ENCODE peak calls at places on chromosomes 1 and 21, in seven cellular contexts. W is H1, P is K562, X is GM12878, K is HepG2, V is HCT116, J is SK-N-SH. T is an unnamed sample.

GRCh38 chr1:156676820-156677615 is at the start of gene NES:
- DNase-seq in J (peak), P (peak), V (no peak), K (peak), X (no peak), W (no peak), T (peak)

GRCh38 chr1:8985915-8986813 is 40.1 kb downstream of the SLC2A7 start:
- DNase-seq in P (no peak), W (no peak), J (no peak), K (peak), V (peak), X (no peak), T (peak)

GRCh38 chr1:154857441-154858215 is 12.5 kb downstream of the KCNN3 start:
- DNase-seq in P (no peak), X (no peak), V (no peak), J (no peak), W (no peak), K (no peak), T (no peak)

GRCh38 chr1:225882699-225883615 is 777 bp upstream of the TMEM63A start:
- DNase-seq in X (no peak), P (peak), V (no peak), J (peak), K (peak), W (no peak), T (peak)

GRCh38 chr1:195806060-195806459 is 802.2 kb downstream of the KCNT2 start:
- DNase-seq in V (no peak), P (no peak), K (no peak), J (no peak), X (no peak), W (no peak), T (no peak)

GRCh38 chr1:3148171-3148570 is 79.2 kb downstream of the PRDM16 start:
- DNase-seq in V (no peak), P (no peak), J (no peak), X (no peak), K (no peak), W (no peak), T (no peak)

GRCh38 chr1:181139631-181140051 is 51.1 kb downstream of the IER5 start:
- DNase-seq in J (no peak), V (no peak), K (no peak), X (no peak), P (no peak), W (no peak), T (no peak)

GRCh38 chr1:59494145-59494824 is 197.4 kb downstream of the FGGY start:
- DNase-seq in W (no peak), V (no peak), K (no peak), J (no peak), P (no peak), X (no peak), T (no peak)

GRCh38 chr21:15908187-15908586 is 178.4 kb downstream of the USP25 start:
- DNase-seq in V (no peak), K (no peak), P (no peak), X (no peak), J (no peak), W (no peak), T (no peak)

GRCh38 chr1:220487297-220487820 is 40.6 kb upstream of the MARK1 start:
- DNase-seq in P (no peak), K (no peak), J (no peak), X (no peak), W (no peak), V (peak), T (no peak)

GRCh38 chr1:233025156-233025555 is 74.7 kb downstream of the NTPCR start:
- DNase-seq in J (peak), P (no peak), W (peak), K (peak), X (no peak), V (no peak), T (peak)

GRCh38 chr1:156959414-156959813 is 39.0 kb downstream of the LRRC71 start:
- DNase-seq in V (no peak), W (no peak), X (no peak), P (no peak), J (no peak), K (no peak), T (no peak)

GRCh38 chr1:72296481-72296880 is 14.1 kb upstream of the NEGR1 start:
- DNase-seq in W (no peak), P (no peak), K (no peak), J (no peak), V (no peak), X (no peak), T (no peak)

GRCh38 chr1:18681423-18681835 is 50.8 kb downstream of the PAX7 start:
- DNase-seq in X (no peak), V (peak), K (peak), J (peak), W (no peak), P (peak), T (peak)

GRCh38 chr1:36612881-36613280 is 130.2 kb upstream of the CSF3R start:
- DNase-seq in W (no peak), K (no peak), V (no peak), J (no peak), P (no peak), X (no peak), T (no peak)

GRCh38 chr1:6386371-6386949 is 7.1 kb downstream of the ACOT7 start:
- DNase-seq in W (no peak), K (no peak), J (no peak), V (peak), P (no peak), X (no peak), T (no peak)

GRCh38 chr1:111937147-111937725 is 52.2 kb downstream of the KCND3 start:
- DNase-seq in W (peak), X (no peak), J (no peak), V (no peak), K (no peak), P (no peak), T (no peak)

DNA sequence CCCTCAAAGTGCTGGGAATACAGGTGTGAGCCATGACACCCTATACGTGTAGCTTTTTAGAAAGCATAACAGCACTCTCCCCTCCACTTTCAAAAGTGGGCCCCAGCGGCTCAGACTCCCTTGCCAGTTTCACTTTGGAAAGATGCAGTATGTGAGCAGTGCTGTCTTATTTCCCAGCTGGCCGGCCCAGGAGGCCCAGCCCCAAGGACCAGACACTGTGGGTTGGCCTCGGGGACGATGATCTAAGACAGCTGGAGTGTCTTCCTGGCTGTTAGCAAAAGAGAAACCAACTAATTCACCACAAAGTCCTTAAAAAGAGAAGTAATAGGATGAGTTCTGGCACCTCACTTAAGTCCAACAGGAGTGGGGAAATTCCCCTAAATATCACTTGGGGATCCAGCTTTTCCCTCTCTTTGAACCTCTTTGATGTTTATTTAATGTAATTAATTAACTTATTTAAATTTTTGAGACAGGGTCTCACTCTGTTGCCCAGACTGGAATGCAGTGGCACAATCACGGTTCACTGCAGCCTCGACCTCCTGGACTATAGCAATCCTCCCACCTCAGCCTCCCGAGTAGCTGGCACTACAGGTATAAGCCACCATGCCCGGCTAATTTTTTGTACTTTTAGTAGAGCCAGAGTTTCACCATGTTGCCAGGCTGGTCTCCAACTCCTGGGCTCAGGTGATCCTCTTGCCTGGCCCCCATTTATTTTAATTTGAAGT is 17.6 kb upstream of the CLIC4 start:
- DNase-seq in W (no peak), K (no peak), X (peak), V (no peak), P (no peak), J (no peak), T (no peak)
- TF ChIP-seq JUND in W (no peak), K (no peak), X (no peak), V (no peak), P (peak), J (no peak), T (no peak)

GRCh38 chr21:44899768-44900558 is 20.7 kb downstream of the ITGB2 start:
- DNase-seq in P (no peak), W (no peak), X (no peak), V (no peak), K (no peak), J (no peak), T (no peak)
- TF ChIP-seq JUND in P (no peak), W (no peak), X (no peak), V (no peak), K (no peak), J (no peak), T (no peak)

DNA sequence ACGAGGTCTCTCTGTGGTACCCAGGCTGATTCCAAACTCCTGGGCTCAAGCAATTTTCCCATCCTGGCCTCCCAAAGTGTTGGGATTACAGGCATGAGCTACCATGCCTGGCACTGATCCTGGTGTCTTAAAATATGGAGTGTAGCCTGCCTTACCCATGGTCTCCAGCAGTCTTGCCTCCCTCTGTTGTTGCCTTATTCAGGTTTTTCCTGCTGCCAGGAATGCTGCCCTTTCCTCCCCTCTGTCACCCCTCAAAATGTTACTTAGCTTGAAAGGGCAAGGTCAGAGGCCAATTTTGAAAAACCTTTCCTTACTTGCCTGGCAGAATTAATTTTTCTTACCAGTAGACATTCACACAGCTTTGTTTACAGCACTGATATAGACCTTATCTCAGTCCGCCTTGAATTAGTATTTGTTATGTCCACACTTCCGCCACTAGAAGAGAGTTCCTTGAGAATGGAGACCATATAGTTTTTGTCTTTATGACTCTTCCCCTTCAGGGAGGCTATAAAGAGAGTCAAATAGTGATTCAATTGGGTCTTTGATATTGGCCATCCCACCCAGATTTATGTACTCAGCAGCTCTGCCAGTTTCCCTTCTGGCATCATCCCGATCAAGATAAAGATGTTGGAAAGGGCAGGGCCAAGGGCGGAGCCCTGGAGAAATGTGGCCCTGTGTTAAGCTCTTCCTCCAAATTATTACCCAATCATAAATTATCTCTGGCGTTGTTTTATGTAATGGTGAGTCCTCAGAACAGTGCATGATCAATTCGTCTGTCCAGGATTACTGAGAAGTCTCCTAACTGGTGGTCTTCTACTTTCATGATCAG is 38.8 kb downstream of the C1orf21 start:
- DNase-seq in K (no peak), V (no peak), W (no peak), P (no peak), X (no peak), J (no peak), T (no peak)
- TF ChIP-seq JUND in K (no peak), V (no peak), W (no peak), P (no peak), X (no peak), J (no peak), T (no peak)

GRCh38 chr1:110538082-110538481 is 19.1 kb upstream of the KCNA10 start:
- DNase-seq in J (no peak), X (no peak), W (no peak), V (no peak), K (no peak), P (no peak), T (no peak)
- TF ChIP-seq JUND in J (no peak), X (no peak), W (no peak), V (no peak), K (no peak), P (no peak), T (no peak)

GRCh38 chr1:97761637-97762036 is 159.2 kb downstream of the DPYD start:
- DNase-seq in J (no peak), X (no peak), P (no peak), K (no peak), V (no peak), W (no peak), T (no peak)

GRCh38 chr1:97759078-97759477 is 161.8 kb downstream of the DPYD start:
- DNase-seq in W (no peak), K (no peak), X (no peak), V (no peak), P (no peak), J (no peak), T (no peak)

DNA sequence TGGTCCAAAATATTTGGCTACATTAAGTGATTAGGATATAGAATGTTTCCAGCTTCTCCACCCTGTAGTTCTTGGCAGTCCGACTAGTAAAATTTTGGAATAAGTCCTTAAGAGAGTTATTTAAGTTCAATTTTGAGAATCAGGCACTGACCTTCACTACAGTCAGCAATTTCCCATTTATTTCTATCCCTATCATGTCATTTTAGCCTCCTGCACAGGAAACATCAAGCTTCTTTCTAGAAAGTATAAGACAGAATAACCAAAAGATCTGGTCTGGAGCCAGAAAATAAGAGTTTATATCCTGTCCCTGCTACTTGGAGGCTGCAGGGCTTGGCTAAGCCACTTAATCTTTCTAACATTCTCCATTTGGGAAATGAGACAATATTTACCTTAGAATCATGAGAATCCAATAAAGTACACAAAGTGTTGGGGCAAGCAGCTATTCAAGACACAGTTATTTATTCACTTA is 162.2 kb downstream of the DPYD start:
- DNase-seq in K (no peak), P (no peak), V (no peak), J (no peak), X (no peak), W (no peak), T (no peak)
- TF ChIP-seq JUND in K (no peak), P (no peak), V (no peak), J (no peak), X (no peak), W (no peak), T (no peak)

GRCh38 chr1:209389258-209389657 is 194.3 kb upstream of the CAMK1G start:
- DNase-seq in X (no peak), P (no peak), J (no peak), W (no peak), V (peak), K (no peak), T (no peak)
- TF ChIP-seq JUND in X (no peak), P (no peak), J (peak), W (no peak), V (peak), K (no peak), T (no peak)

DNA sequence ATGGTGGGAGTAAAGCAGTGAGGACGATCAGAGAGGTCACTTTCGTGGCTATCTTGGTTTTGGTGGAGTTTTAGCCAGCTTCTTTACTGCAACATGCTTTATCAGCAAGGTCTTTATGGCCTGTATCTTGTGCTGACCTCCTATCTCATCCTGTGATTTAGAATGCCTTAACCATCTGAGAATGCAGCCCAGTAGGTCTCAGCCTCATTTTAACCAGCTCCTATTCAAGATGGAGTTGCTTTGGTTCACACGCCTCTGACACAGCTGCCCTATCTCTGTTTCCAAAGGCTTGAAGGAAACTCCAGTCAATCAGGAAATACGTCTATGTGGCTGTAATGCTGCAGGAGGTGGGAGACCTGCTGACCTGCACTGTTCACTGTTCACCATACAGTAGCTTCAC is 146.1 kb upstream of the POGK start:
- DNase-seq in W (no peak), K (no peak), J (no peak), V (no peak), P (no peak), X (no peak), T (no peak)
- TF ChIP-seq JUND in W (no peak), K (no peak), J (no peak), V (no peak), P (peak), X (no peak), T (no peak)

GRCh38 chr1:200250469-200250868 is 159.4 kb downstream of the ZNF281 start:
- DNase-seq in W (no peak), J (no peak), K (no peak), P (no peak), V (no peak), X (no peak), T (no peak)

GRCh38 chr1:200245492-200245891 is 164.3 kb downstream of the ZNF281 start:
- DNase-seq in X (no peak), V (no peak), J (no peak), W (no peak), K (no peak), P (peak), T (no peak)

GRCh38 chr1:200252526-200252925 is 157.3 kb downstream of the ZNF281 start:
- DNase-seq in V (no peak), J (no peak), P (no peak), X (no peak), K (no peak), W (no peak), T (no peak)

GRCh38 chr1:200247513-200247912 is 162.3 kb downstream of the ZNF281 start:
- DNase-seq in K (no peak), J (no peak), V (no peak), X (no peak), W (no peak), P (no peak), T (no peak)

DNA sequence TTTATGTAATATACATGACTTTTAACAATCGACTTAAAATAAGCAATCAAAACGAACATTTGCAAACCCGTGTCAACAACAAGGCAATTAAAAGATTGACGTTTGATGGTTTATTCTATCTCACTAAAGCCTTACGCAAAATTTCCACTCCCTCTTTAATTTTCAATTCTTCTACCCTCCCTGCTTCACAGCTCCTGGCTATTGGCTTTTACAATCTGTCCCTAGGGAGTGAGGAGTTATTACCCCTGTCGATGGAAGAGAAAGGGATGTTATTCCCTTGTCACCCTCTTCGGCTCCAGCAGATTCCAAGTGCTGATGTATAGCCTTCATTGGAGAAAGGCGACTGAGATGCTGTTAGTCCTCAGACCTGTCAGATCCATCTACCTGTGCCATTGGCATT is 161.3 kb downstream of the ZNF281 start:
- DNase-seq in K (no peak), W (no peak), V (no peak), J (no peak), P (no peak), X (no peak), T (no peak)
- TF ChIP-seq JUND in K (no peak), W (no peak), V (no peak), J (no peak), P (no peak), X (no peak), T (no peak)

GRCh38 chr1:116919802-116920201 is 10.1 kb downstream of the PTGFRN start:
- DNase-seq in X (no peak), J (peak), W (no peak), V (no peak), K (peak), P (peak), T (no peak)
- TF ChIP-seq JUND in X (no peak), J (no peak), W (no peak), V (no peak), K (no peak), P (no peak), T (no peak)